ENCODE peak calls at places on chromosomes 6 and 20, in four cellular contexts. C, N, G and E are unnamed samples.

GRCh38 chr20:56689318-56689717 is 60.2 kb downstream of the TFAP2C start:
- DNase-seq in C (no peak), N (peak), G (no peak), E (peak)

GRCh38 chr6:42007753-42008528 is 42.4 kb upstream of the TAF8 start:
- DNase-seq in C (no peak), N (no peak), G (no peak), E (no peak)

GRCh38 chr20:61516398-61517208 is 264.5 kb downstream of the CDH4 start:
- DNase-seq in C (no peak), N (peak), G (no peak), E (no peak)

GRCh38 chr20:16265334-16265733 is 307.9 kb downstream of the KIF16B start:
- DNase-seq in C (no peak), N (no peak), G (no peak), E (no peak)

GRCh38 chr6:137211910-137212309 is 7.3 kb downstream of the IFNGR1 start:
- DNase-seq in C (no peak), N (no peak), G (no peak), E (no peak)

GRCh38 chr20:40954521-40955165 is 74.0 kb upstream of the TOP1 start:
- DNase-seq in C (no peak), N (no peak), G (no peak), E (no peak)

GRCh38 chr6:81901589-81901988 is 149.1 kb upstream of the TENT5A start:
- DNase-seq in C (no peak), N (peak), G (no peak), E (no peak)

GRCh38 chr6:33824461-33825154 is 20.8 kb upstream of the MLN start:
- DNase-seq in C (no peak), N (peak), G (no peak), E (no peak)

GRCh38 chr20:38566199-38566598 is 14.8 kb upstream of the ADIG start:
- DNase-seq in C (no peak), N (no peak), G (no peak), E (no peak)